ENCODE peak calls at places on chromosomes 5 and 9, in eight cellular contexts. J, R, P, U, T, C, W and F are unnamed samples.

GRCh38 chr5:33441241-33441844 is 578 bp downstream of the TARS1 start:
- DNase-seq in J (no peak), R (peak; percentile 50), P (no peak), U (peak; percentile 7), T (peak; percentile 54), C (no peak), W (peak; percentile 26), F (no peak)

GRCh38 chr5:140549237-140550144 is 2.0 kb downstream of the EIF4EBP3 start:
- DNase-seq in J (no peak), R (peak; percentile 39), P (no peak), U (no peak), T (no peak), C (no peak), W (peak; percentile 33), F (peak; percentile 66)

GRCh38 chr5:83608122-83608521 is 112.5 kb downstream of the HAPLN1 start:
- DNase-seq in J (no peak), R (peak; percentile 26), P (no peak), U (no peak), T (peak; percentile 1), C (peak; percentile 53), W (peak; percentile 63), F (peak; percentile 9)

GRCh38 chr9:38016375-38017120 is 52.5 kb downstream of the SHB start:
- DNase-seq in J (no peak), R (peak; percentile 88), P (no peak), U (no peak), T (no peak), C (no peak), W (peak; percentile 93), F (no peak)

GRCh38 chr5:172716796-172717313 is 54.1 kb downstream of the DUSP1 start:
- DNase-seq in J (peak; percentile 68), R (peak; percentile 83), P (peak; percentile 83), U (peak; percentile 66), T (peak; percentile 46), C (peak; percentile 74), W (peak; percentile 68), F (peak; percentile 64)

GRCh38 chr5:125719681-125720676 is 703.2 kb upstream of the GRAMD2B start:
- DNase-seq in J (no peak), R (no peak), P (no peak), U (no peak), T (peak; percentile 93), C (peak; percentile 39), W (peak; percentile 49), F (no peak)

GRCh38 chr9:16255217-16255616 is 615.3 kb downstream of the BNC2 start:
- DNase-seq in J (no peak), R (no peak), P (no peak), U (no peak), T (no peak), C (no peak), W (no peak), F (no peak)

GRCh38 chr5:151770383-151771258 is 1.1 kb upstream of the G3BP1 start:
- DNase-seq in J (peak; percentile 42), R (peak; percentile 65), P (no peak), U (no peak), T (peak; percentile 18), C (peak; percentile 72), W (peak; percentile 66), F (no peak)